ENCODE peak calls at places on chromosome 17, in seven cellular contexts. One of them, this sample, is unnamed.

GRCh38 chr17:35889818-35890773 is 9.9 kb upstream of the CCL5 start:
- DNase-seq in HT1080: no peak
- DNase-seq in Calu3: peak; percentile 13
- DNase-seq in fibroblast of the aortic adventitia: peak; percentile 83
- DNase-seq in NCI-H1092: peak; percentile 34
- DNase-seq in AG08396: no peak
- DNase-seq in HEK293T: no peak
- DNase-seq in this sample: peak; percentile 72

GRCh38 chr17:50807014-50807413 is 28.4 kb upstream of the WFIKKN2 start:
- DNase-seq in HT1080: peak; percentile 37
- DNase-seq in Calu3: no peak
- DNase-seq in fibroblast of the aortic adventitia: peak; percentile 47
- DNase-seq in NCI-H1092: no peak
- DNase-seq in AG08396: no peak
- DNase-seq in HEK293T: no peak
- DNase-seq in this sample: peak; percentile 61

GRCh38 chr17:68204736-68205135 is 43.1 kb upstream of the AMZ2 start:
- DNase-seq in HT1080: no peak
- DNase-seq in Calu3: no peak
- DNase-seq in fibroblast of the aortic adventitia: no peak
- DNase-seq in NCI-H1092: no peak
- DNase-seq in AG08396: no peak
- DNase-seq in HEK293T: no peak
- DNase-seq in this sample: no peak

GRCh38 chr17:29617481-29618271 is 5.0 kb downstream of the CORO6 start:
- DNase-seq in HT1080: no peak
- DNase-seq in Calu3: peak; percentile 90
- DNase-seq in fibroblast of the aortic adventitia: peak; percentile 45
- DNase-seq in NCI-H1092: peak; percentile 32
- DNase-seq in AG08396: peak; percentile 61
- DNase-seq in HEK293T: no peak
- DNase-seq in this sample: peak; percentile 64

GRCh38 chr17:34741967-34742366 is 162.6 kb downstream of the TMEM132E start:
- DNase-seq in HT1080: no peak
- DNase-seq in Calu3: no peak
- DNase-seq in fibroblast of the aortic adventitia: no peak
- DNase-seq in NCI-H1092: no peak
- DNase-seq in AG08396: no peak
- DNase-seq in HEK293T: no peak
- DNase-seq in this sample: no peak

GRCh38 chr17:41697122-41697962 is 8.7 kb downstream of the EIF1 start:
- DNase-seq in HT1080: peak; percentile 30
- DNase-seq in Calu3: no peak
- DNase-seq in fibroblast of the aortic adventitia: peak; percentile 67
- DNase-seq in NCI-H1092: no peak
- DNase-seq in AG08396: peak; percentile 73
- DNase-seq in HEK293T: peak; percentile 60
- DNase-seq in this sample: peak; percentile 84

GRCh38 chr17:35981908-35982330 is 622 bp upstream of the CCL16 start:
- DNase-seq in HT1080: no peak
- DNase-seq in Calu3: peak; percentile 46
- DNase-seq in fibroblast of the aortic adventitia: no peak
- DNase-seq in NCI-H1092: no peak
- DNase-seq in AG08396: no peak
- DNase-seq in HEK293T: no peak
- DNase-seq in this sample: no peak

GRCh38 chr17:76840443-76840767 is 27.8 kb upstream of the MGAT5B start:
- DNase-seq in HT1080: no peak
- DNase-seq in Calu3: no peak
- DNase-seq in fibroblast of the aortic adventitia: no peak
- DNase-seq in NCI-H1092: no peak
- DNase-seq in AG08396: no peak
- DNase-seq in HEK293T: no peak
- DNase-seq in this sample: no peak

GRCh38 chr17:56896968-56897359 is 16.9 kb downstream of the TRIM25 start:
- DNase-seq in HT1080: no peak
- DNase-seq in Calu3: peak; percentile 50
- DNase-seq in fibroblast of the aortic adventitia: no peak
- DNase-seq in NCI-H1092: no peak
- DNase-seq in AG08396: no peak
- DNase-seq in HEK293T: no peak
- DNase-seq in this sample: no peak

GRCh38 chr17:63033142-63033541 is 67.1 kb downstream of the TANC2 start:
- DNase-seq in HT1080: no peak
- DNase-seq in Calu3: no peak
- DNase-seq in fibroblast of the aortic adventitia: no peak
- DNase-seq in NCI-H1092: no peak
- DNase-seq in AG08396: no peak
- DNase-seq in HEK293T: no peak
- DNase-seq in this sample: no peak

GRCh38 chr17:28404812-28405570 is 1.0 kb downstream of the SLC46A1 start:
- DNase-seq in HT1080: no peak
- DNase-seq in Calu3: no peak
- DNase-seq in fibroblast of the aortic adventitia: no peak
- DNase-seq in NCI-H1092: no peak
- DNase-seq in AG08396: peak; percentile 44
- DNase-seq in HEK293T: no peak
- DNase-seq in this sample: no peak

GRCh38 chr17:19345067-19345460 is 17.5 kb downstream of the B9D1 start:
- DNase-seq in HT1080: no peak
- DNase-seq in Calu3: no peak
- DNase-seq in fibroblast of the aortic adventitia: no peak
- DNase-seq in NCI-H1092: no peak
- DNase-seq in AG08396: no peak
- DNase-seq in HEK293T: no peak
- DNase-seq in this sample: no peak

GRCh38 chr17:7688808-7689316 is 585 bp downstream of the WRAP53 start:
- DNase-seq in HT1080: no peak
- DNase-seq in Calu3: no peak
- DNase-seq in fibroblast of the aortic adventitia: no peak
- DNase-seq in NCI-H1092: no peak
- DNase-seq in AG08396: no peak
- DNase-seq in HEK293T: no peak
- DNase-seq in this sample: no peak

GRCh38 chr17:78697122-78697845 is 84.8 kb downstream of the CYTH1 start:
- DNase-seq in HT1080: peak; percentile 62
- DNase-seq in Calu3: no peak
- DNase-seq in fibroblast of the aortic adventitia: peak; percentile 61
- DNase-seq in NCI-H1092: no peak
- DNase-seq in AG08396: peak; percentile 67
- DNase-seq in HEK293T: no peak
- DNase-seq in this sample: peak; percentile 62

GRCh38 chr17:21215935-21216334 is 2.0 kb upstream of the TMEM11 start:
- DNase-seq in HT1080: no peak
- DNase-seq in Calu3: no peak
- DNase-seq in fibroblast of the aortic adventitia: peak; percentile 51
- DNase-seq in NCI-H1092: no peak
- DNase-seq in AG08396: no peak
- DNase-seq in HEK293T: no peak
- DNase-seq in this sample: peak; percentile 95

GRCh38 chr17:81898029-81898866 is 3.8 kb upstream of the NPB start:
- DNase-seq in HT1080: peak; percentile 97
- DNase-seq in Calu3: no peak
- DNase-seq in fibroblast of the aortic adventitia: peak; percentile 93
- DNase-seq in NCI-H1092: no peak
- DNase-seq in AG08396: no peak
- DNase-seq in HEK293T: no peak
- DNase-seq in this sample: peak; percentile 25

GRCh38 chr17:27951872-27952271 is 58.7 kb upstream of the LYRM9 start:
- DNase-seq in HT1080: no peak
- DNase-seq in Calu3: no peak
- DNase-seq in fibroblast of the aortic adventitia: no peak
- DNase-seq in NCI-H1092: no peak
- DNase-seq in AG08396: no peak
- DNase-seq in HEK293T: no peak
- DNase-seq in this sample: no peak

GRCh38 chr17:81419886-81420768 is 24.9 kb downstream of the BAHCC1 start:
- DNase-seq in HT1080: no peak
- DNase-seq in Calu3: no peak
- DNase-seq in fibroblast of the aortic adventitia: no peak
- DNase-seq in NCI-H1092: no peak
- DNase-seq in AG08396: no peak
- DNase-seq in HEK293T: no peak
- DNase-seq in this sample: no peak

GRCh38 chr17:3884188-3884587 is 8.7 kb downstream of the CAMKK1 start:
- DNase-seq in HT1080: no peak
- DNase-seq in Calu3: no peak
- DNase-seq in fibroblast of the aortic adventitia: no peak
- DNase-seq in NCI-H1092: no peak
- DNase-seq in AG08396: no peak
- DNase-seq in HEK293T: no peak
- DNase-seq in this sample: no peak

GRCh38 chr17:61340431-61340830 is 59.2 kb upstream of the TBX2 start:
- DNase-seq in HT1080: no peak
- DNase-seq in Calu3: no peak
- DNase-seq in fibroblast of the aortic adventitia: no peak
- DNase-seq in NCI-H1092: no peak
- DNase-seq in AG08396: no peak
- DNase-seq in HEK293T: no peak
- DNase-seq in this sample: no peak

GRCh38 chr17:78069695-78070094 is 58.9 kb downstream of the TMC6 start:
- DNase-seq in HT1080: no peak
- DNase-seq in Calu3: no peak
- DNase-seq in fibroblast of the aortic adventitia: no peak
- DNase-seq in NCI-H1092: no peak
- DNase-seq in AG08396: no peak
- DNase-seq in HEK293T: no peak
- DNase-seq in this sample: no peak

GRCh38 chr17:2262146-2262587 is 41.4 kb downstream of the SMG6 start:
- DNase-seq in HT1080: peak; percentile 70
- DNase-seq in Calu3: no peak
- DNase-seq in fibroblast of the aortic adventitia: peak; percentile 91
- DNase-seq in NCI-H1092: no peak
- DNase-seq in AG08396: peak; percentile 62
- DNase-seq in HEK293T: no peak
- DNase-seq in this sample: peak; percentile 94

GRCh38 chr17:64081802-64082799 is 47.8 kb downstream of the ERN1 start:
- DNase-seq in HT1080: peak; percentile 76
- DNase-seq in Calu3: peak; percentile 33
- DNase-seq in fibroblast of the aortic adventitia: peak; percentile 85
- DNase-seq in NCI-H1092: peak; percentile 30
- DNase-seq in AG08396: peak; percentile 23
- DNase-seq in HEK293T: peak; percentile 46
- DNase-seq in this sample: peak; percentile 98

GRCh38 chr17:45848405-45848804 is 3.7 kb downstream of the SPPL2C start:
- DNase-seq in HT1080: no peak
- DNase-seq in Calu3: no peak
- DNase-seq in fibroblast of the aortic adventitia: no peak
- DNase-seq in NCI-H1092: no peak
- DNase-seq in AG08396: no peak
- DNase-seq in HEK293T: no peak
- DNase-seq in this sample: no peak

GRCh38 chr17:22128723-22129122 is 436.4 kb downstream of the KCNJ18 start:
- DNase-seq in HT1080: no peak
- DNase-seq in Calu3: no peak
- DNase-seq in fibroblast of the aortic adventitia: no peak
- DNase-seq in NCI-H1092: no peak
- DNase-seq in AG08396: no peak
- DNase-seq in HEK293T: no peak
- DNase-seq in this sample: no peak

GRCh38 chr17:29004081-29004692 is 1.6 kb downstream of the SEZ6 start:
- DNase-seq in HT1080: no peak
- DNase-seq in Calu3: no peak
- DNase-seq in fibroblast of the aortic adventitia: peak; percentile 17
- DNase-seq in NCI-H1092: no peak
- DNase-seq in AG08396: peak; percentile 37
- DNase-seq in HEK293T: no peak
- DNase-seq in this sample: peak; percentile 37

GRCh38 chr17:34993031-34993430 is 12.7 kb downstream of the LIG3 start:
- DNase-seq in HT1080: no peak
- DNase-seq in Calu3: no peak
- DNase-seq in fibroblast of the aortic adventitia: no peak
- DNase-seq in NCI-H1092: no peak
- DNase-seq in AG08396: no peak
- DNase-seq in HEK293T: no peak
- DNase-seq in this sample: no peak

GRCh38 chr17:79192503-79193500 is 118.2 kb downstream of the ENGASE start:
- DNase-seq in HT1080: peak; percentile 20
- DNase-seq in Calu3: peak; percentile 39
- DNase-seq in fibroblast of the aortic adventitia: peak; percentile 21
- DNase-seq in NCI-H1092: no peak
- DNase-seq in AG08396: peak; percentile 76
- DNase-seq in HEK293T: peak; percentile 78
- DNase-seq in this sample: peak; percentile 6

GRCh38 chr17:78105101-78105500 is 23.5 kb downstream of the TMC6 start:
- DNase-seq in HT1080: no peak
- DNase-seq in Calu3: no peak
- DNase-seq in fibroblast of the aortic adventitia: no peak
- DNase-seq in NCI-H1092: no peak
- DNase-seq in AG08396: no peak
- DNase-seq in HEK293T: no peak
- DNase-seq in this sample: no peak

GRCh38 chr17:40315678-40316570 is 6.9 kb downstream of the RARA start:
- DNase-seq in HT1080: no peak
- DNase-seq in Calu3: peak; percentile 76
- DNase-seq in fibroblast of the aortic adventitia: no peak
- DNase-seq in NCI-H1092: no peak
- DNase-seq in AG08396: peak; percentile 2
- DNase-seq in HEK293T: no peak
- DNase-seq in this sample: no peak

GRCh38 chr17:15431766-15432165 is 35.7 kb downstream of the CDRT4 start:
- DNase-seq in HT1080: no peak
- DNase-seq in Calu3: no peak
- DNase-seq in fibroblast of the aortic adventitia: no peak
- DNase-seq in NCI-H1092: no peak
- DNase-seq in AG08396: no peak
- DNase-seq in HEK293T: no peak
- DNase-seq in this sample: peak; percentile 65

This sample was measured in amniotic epithelial cell.